ENCODE peak calls at places on chromosomes 11 and 22, in ten cellular contexts. X, Z, K, Y, L, I, T, N, O and S are unnamed samples.
A peak's percentile ranks its signal among the peaks of the same experiment; 100 is the strongest.

GRCh38 chr11:58618215-58618614 is 4.2 kb upstream of the CNTF start:
- DNase-seq in I (no peak), T (no peak), X (no peak), Z (no peak), O (no peak), Y (no peak), L (no peak), N (no peak), K (no peak), S (no peak)

GRCh38 chr11:73203790-73204189 is 14.3 kb upstream of the P2RY2 start:
- DNase-seq in N (no peak), X (peak; percentile 61), I (peak; percentile 10), K (no peak), O (no peak), L (no peak), Y (no peak), Z (no peak), T (no peak), S (no peak)

GRCh38 chr22:40401532-40401931 is 31.1 kb downstream of the SGSM3 start:
- DNase-seq in K (no peak), L (no peak), O (no peak), I (no peak), X (no peak), Y (no peak), N (no peak), Z (no peak), T (no peak), S (no peak)

GRCh38 chr22:29704528-29705285 is 15.1 kb upstream of the CABP7 start:
- DNase-seq in Y (no peak), X (peak; percentile 67), L (peak; percentile 35), O (peak; percentile 46), T (peak; percentile 38), Z (no peak), I (no peak), K (no peak), N (no peak), S (no peak)

GRCh38 chr11:92697461-92698314 is 271.8 kb upstream of the MTNR1B start:
- DNase-seq in Y (no peak), T (no peak), I (no peak), Z (no peak), K (no peak), O (no peak), X (no peak), L (no peak), N (no peak), S (no peak)

GRCh38 chr22:49847751-49848689 is 5.6 kb upstream of the ZBED4 start:
- DNase-seq in Z (no peak), I (peak; percentile 37), K (peak; percentile 35), O (no peak), X (no peak), T (no peak), Y (no peak), L (no peak), N (no peak), S (no peak)

GRCh38 chr11:125262194-125262824 is 97.8 kb downstream of the PKNOX2 start:
- DNase-seq in T (no peak), K (no peak), I (no peak), N (no peak), L (peak; percentile 16), O (no peak), Z (no peak), X (no peak), Y (no peak), S (no peak)

GRCh38 chr11:126748097-126748756 is 252.3 kb downstream of the KIRREL3 start:
- DNase-seq in I (no peak), X (no peak), Z (no peak), L (no peak), Y (no peak), O (no peak), N (no peak), T (no peak), K (no peak), S (no peak)

GRCh38 chr22:46984751-46985506 is 222.5 kb downstream of the TBC1D22A start:
- DNase-seq in N (peak; percentile 67), I (no peak), Z (no peak), Y (no peak), O (no peak), X (no peak), K (no peak), L (peak; percentile 54), T (peak; percentile 33), S (peak; percentile 89)

GRCh38 chr11:79906189-79906588 is 465.4 kb upstream of the TENM4 start:
- DNase-seq in L (no peak), N (no peak), X (no peak), Z (no peak), T (no peak), I (peak; percentile 15), Y (no peak), O (no peak), K (no peak), S (no peak)

GRCh38 chr11:120573756-120574354 is 62.3 kb downstream of the GRIK4 start:
- DNase-seq in K (no peak), X (peak; percentile 45), O (no peak), L (no peak), T (no peak), I (no peak), N (no peak), Y (no peak), Z (no peak), S (no peak)

GRCh38 chr11:120577041-120577440 is 65.5 kb downstream of the GRIK4 start:
- DNase-seq in I (no peak), L (no peak), T (no peak), Z (no peak), Y (no peak), X (no peak), K (no peak), O (no peak), N (no peak), S (no peak)

GRCh38 chr11:120576606-120577005 is 65.1 kb downstream of the GRIK4 start:
- DNase-seq in L (no peak), Z (no peak), K (no peak), I (no peak), Y (no peak), N (no peak), O (no peak), T (no peak), X (peak; percentile 14), S (no peak)

GRCh38 chr11:120574881-120575280 is 63.3 kb downstream of the GRIK4 start:
- DNase-seq in L (no peak), X (peak; percentile 18), O (no peak), Y (no peak), N (no peak), Z (no peak), I (no peak), K (no peak), T (no peak), S (no peak)

GRCh38 chr11:120575461-120575860 is 63.9 kb downstream of the GRIK4 start:
- DNase-seq in X (no peak), L (no peak), Z (no peak), Y (no peak), K (no peak), T (no peak), O (no peak), N (no peak), I (no peak), S (no peak)
- H3K27ac ChIP-seq in X (no peak overlapping the region), L (no peak overlapping the region), Z (no peak overlapping the region), Y (no peak overlapping the region), K (no peak overlapping the region), T (no peak overlapping the region), O (no peak overlapping the region), N (no peak overlapping the region), I (no peak overlapping the region), S (no peak overlapping the region)

GRCh38 chr11:24779791-24780190 is 282.9 kb downstream of the LUZP2 start:
- DNase-seq in I (no peak), T (no peak), Y (no peak), X (no peak), K (no peak), Z (no peak), O (no peak), N (peak; percentile 14), L (peak; percentile 10), S (no peak)
- TF ChIP-seq CTCF in I (no peak), T (peak; percentile 44), Y (no peak), X (no peak), K (peak; percentile 22), Z (no peak), O (no peak), N (peak; percentile 37), L (peak; percentile 20), S (no peak)

DNA sequence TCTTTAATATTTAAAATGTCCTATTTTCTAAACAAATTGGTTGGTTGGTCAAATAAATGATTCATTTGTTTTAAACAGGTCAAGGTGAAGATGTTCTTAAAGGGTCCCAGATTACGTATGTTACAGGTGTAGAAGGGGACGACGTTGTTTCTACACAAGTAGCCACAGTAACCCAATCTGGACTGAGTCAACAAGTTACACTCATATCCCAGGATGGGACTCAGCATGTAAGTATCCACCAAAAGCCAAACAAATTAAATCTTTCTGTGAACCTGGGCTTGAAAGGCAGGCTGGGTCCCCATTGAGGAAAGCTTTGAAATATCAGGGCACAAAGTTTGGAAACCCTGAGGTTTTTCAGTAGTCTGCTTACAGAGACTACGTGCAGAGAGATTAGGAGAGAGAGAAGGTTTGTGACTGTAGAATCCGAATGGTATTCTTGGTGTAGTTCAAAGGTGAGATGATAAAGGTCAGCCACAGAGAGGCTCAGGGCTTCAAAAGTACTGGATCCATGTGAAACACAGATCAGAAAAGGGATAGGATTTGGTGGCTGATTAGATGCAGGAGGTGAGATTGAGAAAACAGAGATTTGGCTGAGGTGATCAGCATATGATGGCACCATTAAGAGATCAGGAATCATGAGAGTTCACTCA is 51.7 kb downstream of the ZNF143 start:
- DNase-seq in T (no peak), Z (no peak), N (no peak), K (no peak), O (no peak), L (no peak), I (no peak), X (no peak), Y (no peak), S (no peak)
- H3K27ac ChIP-seq in T (no peak overlapping the region), Z (no peak overlapping the region), N (no peak overlapping the region), K (no peak overlapping the region), O (no peak overlapping the region), L (no peak overlapping the region), I (no peak overlapping the region), X (no peak overlapping the region), Y (no peak overlapping the region), S (no peak overlapping the region)

GRCh38 chr11:85406316-85406715 is 220.8 kb downstream of the DLG2 start:
- DNase-seq in Z (no peak), X (no peak), T (no peak), N (no peak), L (no peak), Y (no peak), K (no peak), I (no peak), O (no peak), S (no peak)
- TF ChIP-seq CTCF in Z (no peak), X (no peak), T (no peak), N (no peak), L (no peak), Y (no peak), K (no peak), I (no peak), O (no peak), S (no peak)

DNA sequence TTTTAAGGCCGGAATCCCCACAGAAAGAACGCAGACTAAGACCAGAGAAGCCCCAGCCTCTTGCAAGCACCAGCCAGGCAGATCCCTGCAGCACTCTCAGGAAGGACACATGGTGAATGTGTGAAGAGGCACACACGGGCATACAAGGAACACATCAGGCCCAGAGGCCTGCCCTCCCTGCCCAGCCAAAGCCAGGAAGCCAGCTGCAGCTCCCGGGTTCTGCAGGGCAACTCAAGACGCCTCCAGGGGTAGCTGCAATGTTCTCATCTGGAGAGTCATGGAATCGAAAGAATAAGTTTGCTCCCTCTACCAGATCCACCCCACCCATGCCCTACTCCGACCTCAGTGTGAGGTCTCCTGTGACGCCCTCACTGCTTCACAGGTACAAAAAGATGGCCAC is 2.3 kb downstream of the DGCR2 start:
- DNase-seq in O (no peak), K (no peak), Z (no peak), N (no peak), T (no peak), I (no peak), X (no peak), L (no peak), Y (no peak), S (no peak)
- H3K27ac ChIP-seq in O (no peak overlapping the region), K (no peak overlapping the region), Z (no peak overlapping the region), N (no peak overlapping the region), T (no peak overlapping the region), I (peak overlapping the region; percentile 95), X (no peak overlapping the region), L (no peak overlapping the region), Y (no peak overlapping the region), S (peak overlapping the region; percentile 86)